ENCODE peak calls at places on chromosomes 1 and 21, in eight cellular contexts. One of them, this sample, is unnamed.

GRCh38 chr1:201480231-201481003 is 11.4 kb upstream of the PHLDA3 start:
- DNase-seq in adipocyte: no peak
- DNase-seq in CD4-positive, alpha-beta T cell: peak
- DNase-seq in stimulated activated CD4-positive, alpha-beta T cell treated with anti-CD3 and anti-CD28 coated beads, Interleukin-1b, Interleukin-23, amount 100 ng/mL, for 24 hours: peak
- DNase-seq in aorta: peak
- DNase-seq in stomach: peak
- DNase-seq in pancreas: peak
- DNase-seq in stimulated activated naive B cell treated with anti-CD40 and anti-IgM and Interleukin-4, amounts not matched to agents 10 μg/mL and 1 μg/mL and 100 μg/mL, for 72 hours: peak
- DNase-seq in this sample: peak

GRCh38 chr21:33760641-33761103 is 118.4 kb downstream of the ITSN1 start:
- DNase-seq in adipocyte: peak
- DNase-seq in CD4-positive, alpha-beta T cell: no peak
- DNase-seq in stimulated activated CD4-positive, alpha-beta T cell treated with anti-CD3 and anti-CD28 coated beads, Interleukin-1b, Interleukin-23, amount 100 ng/mL, for 24 hours: no peak
- DNase-seq in aorta: no peak
- DNase-seq in stomach: no peak
- DNase-seq in pancreas: no peak
- DNase-seq in stimulated activated naive B cell treated with anti-CD40 and anti-IgM and Interleukin-4, amounts not matched to agents 10 μg/mL and 1 μg/mL and 100 μg/mL, for 72 hours: no peak
- DNase-seq in this sample: no peak

GRCh38 chr21:33403128-33403785 is at the start of gene IFNGR2:
- DNase-seq in adipocyte: peak
- DNase-seq in CD4-positive, alpha-beta T cell: peak
- DNase-seq in stimulated activated CD4-positive, alpha-beta T cell treated with anti-CD3 and anti-CD28 coated beads, Interleukin-1b, Interleukin-23, amount 100 ng/mL, for 24 hours: no peak
- DNase-seq in aorta: peak
- DNase-seq in stomach: peak
- DNase-seq in pancreas: peak
- DNase-seq in stimulated activated naive B cell treated with anti-CD40 and anti-IgM and Interleukin-4, amounts not matched to agents 10 μg/mL and 1 μg/mL and 100 μg/mL, for 72 hours: peak
- DNase-seq in this sample: no peak

GRCh38 chr1:239587066-239587465 is 200.7 kb downstream of the CHRM3 start:
- DNase-seq in adipocyte: no peak
- DNase-seq in CD4-positive, alpha-beta T cell: no peak
- DNase-seq in stimulated activated CD4-positive, alpha-beta T cell treated with anti-CD3 and anti-CD28 coated beads, Interleukin-1b, Interleukin-23, amount 100 ng/mL, for 24 hours: no peak
- DNase-seq in aorta: no peak
- DNase-seq in stomach: no peak
- DNase-seq in pancreas: no peak
- DNase-seq in stimulated activated naive B cell treated with anti-CD40 and anti-IgM and Interleukin-4, amounts not matched to agents 10 μg/mL and 1 μg/mL and 100 μg/mL, for 72 hours: no peak
- DNase-seq in this sample: no peak

GRCh38 chr1:28112388-28113311 is 24.2 kb upstream of the EYA3 start:
- DNase-seq in adipocyte: no peak
- DNase-seq in CD4-positive, alpha-beta T cell: no peak
- DNase-seq in stimulated activated CD4-positive, alpha-beta T cell treated with anti-CD3 and anti-CD28 coated beads, Interleukin-1b, Interleukin-23, amount 100 ng/mL, for 24 hours: no peak
- DNase-seq in aorta: no peak
- DNase-seq in stomach: peak
- DNase-seq in pancreas: peak
- DNase-seq in stimulated activated naive B cell treated with anti-CD40 and anti-IgM and Interleukin-4, amounts not matched to agents 10 μg/mL and 1 μg/mL and 100 μg/mL, for 72 hours: no peak
- DNase-seq in this sample: peak

GRCh38 chr1:196486346-196486745 is 121.9 kb downstream of the KCNT2 start:
- DNase-seq in adipocyte: no peak
- DNase-seq in CD4-positive, alpha-beta T cell: no peak
- DNase-seq in stimulated activated CD4-positive, alpha-beta T cell treated with anti-CD3 and anti-CD28 coated beads, Interleukin-1b, Interleukin-23, amount 100 ng/mL, for 24 hours: no peak
- DNase-seq in aorta: no peak
- DNase-seq in stomach: no peak
- DNase-seq in pancreas: no peak
- DNase-seq in stimulated activated naive B cell treated with anti-CD40 and anti-IgM and Interleukin-4, amounts not matched to agents 10 μg/mL and 1 μg/mL and 100 μg/mL, for 72 hours: no peak
- DNase-seq in this sample: no peak

GRCh38 chr21:46459024-46459355 is 299 bp downstream of the DIP2A start:
- DNase-seq in adipocyte: no peak
- DNase-seq in CD4-positive, alpha-beta T cell: no peak
- DNase-seq in stimulated activated CD4-positive, alpha-beta T cell treated with anti-CD3 and anti-CD28 coated beads, Interleukin-1b, Interleukin-23, amount 100 ng/mL, for 24 hours: no peak
- DNase-seq in aorta: no peak
- DNase-seq in stomach: no peak
- DNase-seq in pancreas: no peak
- DNase-seq in stimulated activated naive B cell treated with anti-CD40 and anti-IgM and Interleukin-4, amounts not matched to agents 10 μg/mL and 1 μg/mL and 100 μg/mL, for 72 hours: no peak
- DNase-seq in this sample: no peak

GRCh38 chr1:210915890-210916507 is 217.9 kb downstream of the KCNH1 start:
- DNase-seq in adipocyte: no peak
- DNase-seq in CD4-positive, alpha-beta T cell: no peak
- DNase-seq in stimulated activated CD4-positive, alpha-beta T cell treated with anti-CD3 and anti-CD28 coated beads, Interleukin-1b, Interleukin-23, amount 100 ng/mL, for 24 hours: no peak
- DNase-seq in aorta: no peak
- DNase-seq in stomach: no peak
- DNase-seq in pancreas: no peak
- DNase-seq in stimulated activated naive B cell treated with anti-CD40 and anti-IgM and Interleukin-4, amounts not matched to agents 10 μg/mL and 1 μg/mL and 100 μg/mL, for 72 hours: no peak
- DNase-seq in this sample: no peak

GRCh38 chr1:176801553-176802020 is 338.6 kb downstream of the PAPPA2 start:
- DNase-seq in adipocyte: no peak
- DNase-seq in CD4-positive, alpha-beta T cell: no peak
- DNase-seq in stimulated activated CD4-positive, alpha-beta T cell treated with anti-CD3 and anti-CD28 coated beads, Interleukin-1b, Interleukin-23, amount 100 ng/mL, for 24 hours: no peak
- DNase-seq in aorta: no peak
- DNase-seq in stomach: no peak
- DNase-seq in pancreas: no peak
- DNase-seq in stimulated activated naive B cell treated with anti-CD40 and anti-IgM and Interleukin-4, amounts not matched to agents 10 μg/mL and 1 μg/mL and 100 μg/mL, for 72 hours: no peak
- DNase-seq in this sample: no peak

GRCh38 chr1:24286246-24287010 is 32.7 kb upstream of the GRHL3 start:
- DNase-seq in adipocyte: no peak
- DNase-seq in CD4-positive, alpha-beta T cell: no peak
- DNase-seq in stimulated activated CD4-positive, alpha-beta T cell treated with anti-CD3 and anti-CD28 coated beads, Interleukin-1b, Interleukin-23, amount 100 ng/mL, for 24 hours: no peak
- DNase-seq in aorta: no peak
- DNase-seq in stomach: no peak
- DNase-seq in pancreas: no peak
- DNase-seq in stimulated activated naive B cell treated with anti-CD40 and anti-IgM and Interleukin-4, amounts not matched to agents 10 μg/mL and 1 μg/mL and 100 μg/mL, for 72 hours: no peak
- DNase-seq in this sample: no peak

GRCh38 chr1:2534775-2535387 is 4.8 kb upstream of the HES5 start:
- DNase-seq in adipocyte: peak
- DNase-seq in CD4-positive, alpha-beta T cell: no peak
- DNase-seq in stimulated activated CD4-positive, alpha-beta T cell treated with anti-CD3 and anti-CD28 coated beads, Interleukin-1b, Interleukin-23, amount 100 ng/mL, for 24 hours: no peak
- DNase-seq in aorta: no peak
- DNase-seq in stomach: no peak
- DNase-seq in pancreas: no peak
- DNase-seq in stimulated activated naive B cell treated with anti-CD40 and anti-IgM and Interleukin-4, amounts not matched to agents 10 μg/mL and 1 μg/mL and 100 μg/mL, for 72 hours: no peak
- DNase-seq in this sample: peak

GRCh38 chr1:37930246-37931142 is 16.4 kb downstream of the INPP5B start:
- DNase-seq in adipocyte: peak
- DNase-seq in CD4-positive, alpha-beta T cell: peak
- DNase-seq in stimulated activated CD4-positive, alpha-beta T cell treated with anti-CD3 and anti-CD28 coated beads, Interleukin-1b, Interleukin-23, amount 100 ng/mL, for 24 hours: peak
- DNase-seq in aorta: no peak
- DNase-seq in stomach: no peak
- DNase-seq in pancreas: no peak
- DNase-seq in stimulated activated naive B cell treated with anti-CD40 and anti-IgM and Interleukin-4, amounts not matched to agents 10 μg/mL and 1 μg/mL and 100 μg/mL, for 72 hours: no peak
- DNase-seq in this sample: no peak

GRCh38 chr1:243230914-243231313 is 24.2 kb downstream of the CEP170 start:
- DNase-seq in adipocyte: peak
- DNase-seq in CD4-positive, alpha-beta T cell: no peak
- DNase-seq in stimulated activated CD4-positive, alpha-beta T cell treated with anti-CD3 and anti-CD28 coated beads, Interleukin-1b, Interleukin-23, amount 100 ng/mL, for 24 hours: no peak
- DNase-seq in aorta: no peak
- DNase-seq in stomach: no peak
- DNase-seq in pancreas: no peak
- DNase-seq in stimulated activated naive B cell treated with anti-CD40 and anti-IgM and Interleukin-4, amounts not matched to agents 10 μg/mL and 1 μg/mL and 100 μg/mL, for 72 hours: no peak
- DNase-seq in this sample: no peak

GRCh38 chr1:21541835-21542234 is 32.6 kb downstream of the ALPL start:
- DNase-seq in adipocyte: peak
- DNase-seq in CD4-positive, alpha-beta T cell: no peak
- DNase-seq in stimulated activated CD4-positive, alpha-beta T cell treated with anti-CD3 and anti-CD28 coated beads, Interleukin-1b, Interleukin-23, amount 100 ng/mL, for 24 hours: no peak
- DNase-seq in aorta: no peak
- DNase-seq in stomach: no peak
- DNase-seq in pancreas: no peak
- DNase-seq in stimulated activated naive B cell treated with anti-CD40 and anti-IgM and Interleukin-4, amounts not matched to agents 10 μg/mL and 1 μg/mL and 100 μg/mL, for 72 hours: no peak
- DNase-seq in this sample: no peak

GRCh38 chr1:68470388-68470970 is 20.7 kb upstream of the RPE65 start:
- DNase-seq in adipocyte: peak
- DNase-seq in CD4-positive, alpha-beta T cell: no peak
- DNase-seq in stimulated activated CD4-positive, alpha-beta T cell treated with anti-CD3 and anti-CD28 coated beads, Interleukin-1b, Interleukin-23, amount 100 ng/mL, for 24 hours: no peak
- DNase-seq in aorta: no peak
- DNase-seq in stomach: no peak
- DNase-seq in pancreas: no peak
- DNase-seq in stimulated activated naive B cell treated with anti-CD40 and anti-IgM and Interleukin-4, amounts not matched to agents 10 μg/mL and 1 μg/mL and 100 μg/mL, for 72 hours: no peak
- DNase-seq in this sample: peak

GRCh38 chr1:5847013-5847654 is 145.1 kb downstream of the NPHP4 start:
- DNase-seq in adipocyte: peak
- DNase-seq in CD4-positive, alpha-beta T cell: no peak
- DNase-seq in stimulated activated CD4-positive, alpha-beta T cell treated with anti-CD3 and anti-CD28 coated beads, Interleukin-1b, Interleukin-23, amount 100 ng/mL, for 24 hours: no peak
- DNase-seq in aorta: no peak
- DNase-seq in stomach: no peak
- DNase-seq in pancreas: no peak
- DNase-seq in stimulated activated naive B cell treated with anti-CD40 and anti-IgM and Interleukin-4, amounts not matched to agents 10 μg/mL and 1 μg/mL and 100 μg/mL, for 72 hours: no peak
- DNase-seq in this sample: no peak

GRCh38 chr1:150009604-150010387 is 730 bp downstream of the OTUD7B start:
- DNase-seq in adipocyte: peak
- DNase-seq in CD4-positive, alpha-beta T cell: no peak
- DNase-seq in stimulated activated CD4-positive, alpha-beta T cell treated with anti-CD3 and anti-CD28 coated beads, Interleukin-1b, Interleukin-23, amount 100 ng/mL, for 24 hours: peak
- DNase-seq in aorta: peak
- DNase-seq in stomach: peak
- DNase-seq in pancreas: peak
- DNase-seq in stimulated activated naive B cell treated with anti-CD40 and anti-IgM and Interleukin-4, amounts not matched to agents 10 μg/mL and 1 μg/mL and 100 μg/mL, for 72 hours: no peak
- DNase-seq in this sample: peak

GRCh38 chr1:218669431-218669830 is 324.3 kb downstream of the TGFB2 start:
- DNase-seq in adipocyte: no peak
- DNase-seq in CD4-positive, alpha-beta T cell: no peak
- DNase-seq in stimulated activated CD4-positive, alpha-beta T cell treated with anti-CD3 and anti-CD28 coated beads, Interleukin-1b, Interleukin-23, amount 100 ng/mL, for 24 hours: no peak
- DNase-seq in aorta: no peak
- DNase-seq in stomach: no peak
- DNase-seq in pancreas: no peak
- DNase-seq in stimulated activated naive B cell treated with anti-CD40 and anti-IgM and Interleukin-4, amounts not matched to agents 10 μg/mL and 1 μg/mL and 100 μg/mL, for 72 hours: no peak
- DNase-seq in this sample: no peak

GRCh38 chr1:156844102-156844501 is 14.8 kb downstream of the INSRR start:
- DNase-seq in adipocyte: no peak
- DNase-seq in CD4-positive, alpha-beta T cell: no peak
- DNase-seq in stimulated activated CD4-positive, alpha-beta T cell treated with anti-CD3 and anti-CD28 coated beads, Interleukin-1b, Interleukin-23, amount 100 ng/mL, for 24 hours: no peak
- DNase-seq in aorta: no peak
- DNase-seq in stomach: no peak
- DNase-seq in pancreas: no peak
- DNase-seq in stimulated activated naive B cell treated with anti-CD40 and anti-IgM and Interleukin-4, amounts not matched to agents 10 μg/mL and 1 μg/mL and 100 μg/mL, for 72 hours: no peak
- DNase-seq in this sample: no peak

GRCh38 chr1:65827346-65827745 is 34.7 kb downstream of the PDE4B start:
- DNase-seq in adipocyte: peak
- DNase-seq in CD4-positive, alpha-beta T cell: no peak
- DNase-seq in stimulated activated CD4-positive, alpha-beta T cell treated with anti-CD3 and anti-CD28 coated beads, Interleukin-1b, Interleukin-23, amount 100 ng/mL, for 24 hours: no peak
- DNase-seq in aorta: no peak
- DNase-seq in stomach: no peak
- DNase-seq in pancreas: no peak
- DNase-seq in stimulated activated naive B cell treated with anti-CD40 and anti-IgM and Interleukin-4, amounts not matched to agents 10 μg/mL and 1 μg/mL and 100 μg/mL, for 72 hours: no peak
- DNase-seq in this sample: no peak

This sample was measured in HT-29.